ENCODE peak calls at places on chromosomes 6 and 20, in six cellular contexts. P is lower leg skin, O is H9, W is AG09319, M is substantia nigra, U is KBM-7. R is an unnamed sample.

GRCh38 chr20:33192912-33193501 is 24.1 kb upstream of the BPIFA3 start:
- DNase-seq in P (no peak), O (no peak), W (no peak), M (no peak), U (no peak), R (no peak)

GRCh38 chr6:11812439-11812838 is 33.8 kb upstream of the ADTRP start:
- DNase-seq in P (no peak), O (no peak), W (no peak), M (no peak), U (no peak), R (no peak)

GRCh38 chr6:73152998-73153757 is 72.1 kb downstream of the KHDC1L start:
- DNase-seq in P (no peak), O (no peak), W (no peak), M (no peak), U (no peak), R (no peak)

GRCh38 chr6:25583099-25583498 is 68.9 kb upstream of the SCGN start:
- DNase-seq in P (no peak), O (no peak), W (no peak), M (no peak), U (no peak), R (no peak)

GRCh38 chr6:104940881-104941693 is 15.8 kb upstream of the LIN28B start:
- DNase-seq in P (no peak), O (peak; percentile 82), W (peak; percentile 3), M (no peak), U (peak; percentile 84), R (peak; percentile 63)

GRCh38 chr6:49576618-49577017 is 26.1 kb downstream of the C6orf141 start:
- DNase-seq in P (no peak), O (no peak), W (no peak), M (no peak), U (no peak), R (no peak)

GRCh38 chr6:33607784-33608161 is 13.3 kb upstream of the ITPR3 start:
- DNase-seq in P (no peak), O (no peak), W (no peak), M (no peak), U (no peak), R (no peak)

GRCh38 chr20:9179193-9179802 is 110.4 kb downstream of the PLCB4 start:
- DNase-seq in P (no peak), O (no peak), W (no peak), M (no peak), U (no peak), R (no peak)

GRCh38 chr6:135576055-135576454 is 78.5 kb upstream of the AHI1 start:
- DNase-seq in P (no peak), O (no peak), W (no peak), M (no peak), U (no peak), R (peak; percentile 37)

R was measured in putamen.